ENCODE peak calls at places on chromosome 21, in nine cellular contexts. R is upper lobe of right lung, Z is endothelial cell, U is HFF-Myc, F is tibial nerve, I is heart right ventricle, N is astrocyte of the spinal cord, E is progenitor cell of endocrine pancreas, H is A549. T is an unnamed sample.

GRCh38 chr21:26451014-26451740 is 121.9 kb downstream of the CYYR1 start:
- DNase-seq in R (no peak), Z (no peak), U (no peak), F (no peak), I (no peak), N (no peak), E (no peak), H (no peak), T (no peak)

GRCh38 chr21:39911286-39911685 is 44.0 kb downstream of the PCP4 start:
- DNase-seq in R (no peak), Z (no peak), U (no peak), F (no peak), I (no peak), N (no peak), E (no peak), H (peak), T (no peak)

GRCh38 chr21:20591294-20591693 is 406.9 kb upstream of the NCAM2 start:
- DNase-seq in R (no peak), Z (no peak), U (no peak), F (no peak), I (no peak), N (peak), E (no peak), H (no peak), T (no peak)

GRCh38 chr21:41932191-41932575 is 21.6 kb downstream of the C2CD2 start:
- DNase-seq in R (no peak), Z (no peak), U (peak), F (no peak), I (no peak), N (peak), E (no peak), H (no peak), T (no peak)

GRCh38 chr21:41892726-41893125 is 13.6 kb upstream of the PRDM15 start:
- DNase-seq in R (no peak), Z (no peak), U (no peak), F (no peak), I (no peak), N (no peak), E (no peak), H (no peak), T (no peak)

GRCh38 chr21:41817228-41817627 is 50.4 kb upstream of the RIPK4 start:
- DNase-seq in R (peak), Z (peak), U (peak), F (no peak), I (no peak), N (peak), E (peak), H (peak), T (peak)

GRCh38 chr21:15669247-15669646 is 60.5 kb upstream of the USP25 start:
- DNase-seq in R (no peak), Z (no peak), U (no peak), F (no peak), I (no peak), N (peak), E (no peak), H (no peak), T (no peak)

GRCh38 chr21:14271053-14271452 is 55.1 kb downstream of the RBM11 start:
- DNase-seq in R (no peak), Z (no peak), U (no peak), F (no peak), I (no peak), N (no peak), E (no peak), H (no peak), T (no peak)

GRCh38 chr21:46325073-46325912 is 1.3 kb downstream of the PCNT start:
- DNase-seq in R (peak), Z (peak), U (no peak), F (no peak), I (peak), N (peak), E (peak), H (peak), T (peak)

GRCh38 chr21:46324390-46325072 is 575 bp downstream of the PCNT start:
- DNase-seq in R (peak), Z (peak), U (no peak), F (peak), I (peak), N (peak), E (peak), H (peak), T (peak)

GRCh38 chr21:46328151-46328550 is 4.2 kb downstream of the PCNT start:
- DNase-seq in R (no peak), Z (no peak), U (no peak), F (no peak), I (no peak), N (no peak), E (no peak), H (no peak), T (no peak)

GRCh38 chr21:46327711-46328110 is 3.8 kb downstream of the PCNT start:
- DNase-seq in R (no peak), Z (no peak), U (no peak), F (no peak), I (no peak), N (no peak), E (no peak), H (no peak), T (no peak)

DNA sequence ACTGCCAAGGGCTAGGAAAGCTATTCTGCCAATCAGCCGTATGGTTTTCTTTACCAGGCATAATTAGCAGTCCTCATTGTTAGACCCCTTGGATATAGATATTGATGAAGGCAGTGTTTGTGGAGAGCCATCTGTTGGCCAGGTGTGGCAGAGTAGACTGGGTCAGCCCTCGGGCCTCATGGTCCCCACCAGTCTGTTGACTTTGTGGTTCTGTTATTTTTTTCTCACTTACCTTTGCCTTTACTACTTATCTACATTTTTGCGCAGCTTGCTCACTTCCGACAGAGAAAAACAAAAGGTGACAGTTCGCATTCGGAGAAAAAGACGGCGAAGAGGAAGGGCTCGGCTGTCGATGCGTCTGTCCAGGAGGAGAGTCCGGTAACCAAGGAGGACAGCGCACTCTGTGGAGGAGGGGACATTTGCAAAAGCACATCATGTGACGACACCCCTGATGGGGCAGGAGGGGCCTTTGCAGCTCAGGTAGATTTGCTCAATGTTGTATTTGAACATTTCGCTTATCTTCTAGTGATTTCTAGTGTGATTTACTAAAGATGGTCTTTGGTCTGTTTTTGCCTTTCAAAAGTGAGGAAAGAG is 2.3 kb downstream of the PCNT start:
- DNase-seq in R (no peak), Z (no peak), U (no peak), F (no peak), I (no peak), N (no peak), E (no peak), H (no peak), T (no peak)
- TF ChIP-seq CTCF in R (no peak), Z (no peak), U (no peak), F (no peak), I (no peak), N (no peak), E (no peak), H (no peak), T (no peak)

DNA sequence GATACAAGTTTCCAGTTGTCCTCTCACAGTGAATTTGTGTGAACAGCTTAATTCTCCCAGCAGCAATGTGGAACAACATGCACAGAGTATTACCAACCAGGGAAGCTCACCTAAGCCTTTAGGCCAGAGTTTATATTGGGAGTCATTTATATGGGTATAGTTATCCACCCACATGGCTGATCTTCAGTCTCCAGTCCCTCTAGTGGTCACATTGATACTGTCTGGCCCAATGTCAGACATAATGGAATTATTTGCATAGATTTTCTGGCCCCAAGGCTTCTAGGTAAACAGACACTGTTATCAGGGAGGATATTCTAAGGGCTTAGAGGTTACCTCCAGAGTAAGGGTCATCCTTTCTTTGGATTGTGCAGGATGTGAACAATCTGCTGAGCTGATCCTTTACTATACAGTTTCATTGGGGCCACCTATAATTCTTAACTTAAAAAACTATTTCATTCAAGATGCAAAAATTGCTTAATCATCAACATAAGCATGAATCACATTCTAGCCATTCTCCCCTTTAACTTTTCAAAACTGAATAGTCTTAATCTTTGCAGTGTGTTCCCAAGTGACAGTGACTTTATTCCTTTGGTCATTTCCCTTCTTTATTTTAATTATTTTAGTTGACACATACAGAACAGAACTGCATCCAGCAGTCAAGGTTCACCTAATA is 210.9 kb downstream of the LTN1 start:
- DNase-seq in R (no peak), Z (peak), U (no peak), F (no peak), I (no peak), N (no peak), E (no peak), H (no peak), T (no peak)
- TF ChIP-seq CTCF in R (peak), Z (peak), U (peak), F (no peak), I (peak), N (peak), E (peak), H (no peak), T (peak)

GRCh38 chr21:34852438-34852837 is 183.6 kb downstream of the CLIC6 start:
- DNase-seq in R (no peak), Z (no peak), U (no peak), F (no peak), I (no peak), N (no peak), E (no peak), H (no peak), T (no peak)
- TF ChIP-seq CTCF in R (no peak), Z (no peak), U (no peak), F (no peak), I (no peak), N (no peak), E (no peak), H (no peak), T (no peak)

DNA sequence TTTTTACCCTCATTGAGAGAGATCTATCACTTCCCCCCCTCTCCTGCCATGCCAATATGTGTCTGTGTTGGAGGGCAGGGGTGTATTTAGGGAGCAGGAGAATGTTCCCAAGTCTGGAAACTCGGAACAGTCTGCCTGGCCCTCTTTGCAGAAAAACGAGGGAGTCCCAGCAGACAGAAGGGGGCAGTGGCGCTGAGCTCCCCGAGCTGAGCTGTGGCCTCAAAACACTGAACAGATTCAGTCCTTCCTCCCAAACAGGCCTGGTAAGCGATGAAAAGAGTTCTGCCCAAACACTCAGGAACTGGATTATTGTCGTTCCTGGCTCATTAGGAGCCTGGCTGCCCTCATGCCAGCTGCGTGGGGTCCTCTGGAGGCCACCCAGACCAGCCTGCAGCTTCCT is 981 bp downstream of the CLDN14 start:
- DNase-seq in R (no peak), Z (peak), U (no peak), F (no peak), I (no peak), N (no peak), E (no peak), H (peak), T (peak)
- TF ChIP-seq CTCF in R (no peak), Z (no peak), U (peak), F (no peak), I (no peak), N (peak), E (peak), H (peak), T (no peak)

GRCh38 chr21:18251065-18251464 is 6.4 kb downstream of the CHODL start:
- DNase-seq in R (no peak), Z (no peak), U (no peak), F (no peak), I (no peak), N (no peak), E (no peak), H (no peak), T (no peak)

GRCh38 chr21:18252686-18253085 is 8.1 kb downstream of the CHODL start:
- DNase-seq in R (no peak), Z (no peak), U (no peak), F (no peak), I (no peak), N (no peak), E (no peak), H (no peak), T (no peak)

GRCh38 chr21:18253252-18253651 is 8.6 kb downstream of the CHODL start:
- DNase-seq in R (no peak), Z (no peak), U (no peak), F (no peak), I (no peak), N (peak), E (no peak), H (no peak), T (no peak)

GRCh38 chr21:18248171-18248570 is 3.5 kb downstream of the CHODL start:
- DNase-seq in R (no peak), Z (no peak), U (no peak), F (no peak), I (no peak), N (no peak), E (no peak), H (no peak), T (no peak)

DNA sequence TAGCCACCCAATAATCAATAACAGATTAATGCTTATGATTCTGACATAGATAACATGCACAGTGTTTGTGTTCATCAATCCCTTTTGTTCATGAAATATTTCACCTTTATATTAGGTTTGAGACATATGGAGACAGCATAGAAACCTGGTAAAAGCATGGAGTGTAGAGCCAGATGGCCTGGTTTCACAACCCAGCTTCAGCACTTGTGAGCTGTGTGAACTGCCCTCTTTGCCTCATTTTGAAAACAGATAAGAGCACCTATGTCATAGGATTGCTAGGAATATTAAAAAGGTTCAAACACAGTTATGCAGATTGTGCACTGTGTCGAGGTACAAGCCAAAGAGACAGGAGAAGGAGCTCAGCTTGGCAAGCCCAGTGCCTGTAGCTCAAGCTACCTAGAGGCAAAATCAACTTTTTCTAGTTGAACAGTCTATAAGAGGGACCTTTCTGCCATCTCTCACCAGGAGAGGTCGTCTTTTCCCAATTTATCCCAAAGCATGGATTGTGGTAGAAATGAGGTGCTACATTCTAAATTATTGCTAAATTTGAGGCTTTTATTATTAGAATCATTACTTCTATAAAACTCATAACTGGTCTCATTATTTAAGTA is 5.0 kb downstream of the CHODL start:
- DNase-seq in R (no peak), Z (no peak), U (no peak), F (no peak), I (no peak), N (no peak), E (no peak), H (no peak), T (no peak)
- TF ChIP-seq CTCF in R (no peak), Z (no peak), U (peak), F (no peak), I (no peak), N (no peak), E (peak), H (no peak), T (peak)

DNA sequence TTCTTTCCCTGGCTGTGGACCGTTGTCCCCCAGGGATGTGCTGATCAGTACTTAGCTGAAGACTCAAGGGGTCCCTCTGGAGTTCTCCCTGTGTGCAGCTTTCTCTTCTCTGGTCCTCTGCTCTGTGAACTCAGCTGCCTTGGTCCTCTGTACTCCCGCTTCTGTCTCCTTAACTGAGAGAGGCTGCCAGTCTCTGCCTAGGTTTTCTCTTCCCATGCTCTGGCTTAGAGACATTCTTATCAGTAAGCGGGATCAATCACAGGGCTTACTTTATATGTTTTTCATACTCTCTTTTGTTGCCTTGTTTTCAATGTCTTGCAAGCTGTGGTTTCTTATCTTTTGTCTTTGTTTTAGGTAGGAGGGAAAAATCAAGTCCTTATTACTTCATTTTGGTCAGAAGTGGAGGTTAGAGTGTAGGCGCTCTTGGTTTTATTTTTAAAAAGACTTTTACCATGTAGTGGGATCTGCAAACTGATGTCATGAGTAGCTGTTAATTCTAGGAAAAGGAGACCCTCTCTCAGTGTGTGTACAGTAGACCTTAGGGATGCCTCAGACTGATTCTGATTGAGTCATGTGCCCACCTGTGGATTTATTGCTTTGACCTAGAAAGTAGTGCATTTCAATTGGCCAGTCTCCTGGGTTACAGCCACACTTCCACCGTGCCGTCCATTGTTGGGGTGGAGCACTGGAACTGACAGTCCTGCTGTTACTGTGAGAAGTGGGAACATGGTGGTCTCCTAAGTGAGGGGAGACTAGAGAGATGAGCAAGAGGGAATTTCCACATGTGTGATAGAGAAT is 46.6 kb downstream of the TTC3 start:
- DNase-seq in R (no peak), Z (peak), U (no peak), F (no peak), I (no peak), N (no peak), E (no peak), H (no peak), T (no peak)
- TF ChIP-seq CTCF in R (no peak), Z (no peak), U (no peak), F (no peak), I (no peak), N (peak), E (no peak), H (no peak), T (no peak)

GRCh38 chr21:38329176-38329575 is 72.4 kb downstream of the KCNJ15 start:
- DNase-seq in R (no peak), Z (no peak), U (no peak), F (no peak), I (no peak), N (no peak), E (no peak), H (no peak), T (no peak)

GRCh38 chr21:38337793-38338192 is 81.0 kb downstream of the KCNJ15 start:
- DNase-seq in R (no peak), Z (no peak), U (no peak), F (no peak), I (no peak), N (no peak), E (no peak), H (no peak), T (no peak)

GRCh38 chr21:38334866-38335265 is 78.1 kb downstream of the KCNJ15 start:
- DNase-seq in R (no peak), Z (no peak), U (no peak), F (no peak), I (peak), N (no peak), E (no peak), H (no peak), T (no peak)

GRCh38 chr21:38330671-38331070 is 73.9 kb downstream of the KCNJ15 start:
- DNase-seq in R (no peak), Z (no peak), U (no peak), F (no peak), I (no peak), N (no peak), E (no peak), H (no peak), T (no peak)

DNA sequence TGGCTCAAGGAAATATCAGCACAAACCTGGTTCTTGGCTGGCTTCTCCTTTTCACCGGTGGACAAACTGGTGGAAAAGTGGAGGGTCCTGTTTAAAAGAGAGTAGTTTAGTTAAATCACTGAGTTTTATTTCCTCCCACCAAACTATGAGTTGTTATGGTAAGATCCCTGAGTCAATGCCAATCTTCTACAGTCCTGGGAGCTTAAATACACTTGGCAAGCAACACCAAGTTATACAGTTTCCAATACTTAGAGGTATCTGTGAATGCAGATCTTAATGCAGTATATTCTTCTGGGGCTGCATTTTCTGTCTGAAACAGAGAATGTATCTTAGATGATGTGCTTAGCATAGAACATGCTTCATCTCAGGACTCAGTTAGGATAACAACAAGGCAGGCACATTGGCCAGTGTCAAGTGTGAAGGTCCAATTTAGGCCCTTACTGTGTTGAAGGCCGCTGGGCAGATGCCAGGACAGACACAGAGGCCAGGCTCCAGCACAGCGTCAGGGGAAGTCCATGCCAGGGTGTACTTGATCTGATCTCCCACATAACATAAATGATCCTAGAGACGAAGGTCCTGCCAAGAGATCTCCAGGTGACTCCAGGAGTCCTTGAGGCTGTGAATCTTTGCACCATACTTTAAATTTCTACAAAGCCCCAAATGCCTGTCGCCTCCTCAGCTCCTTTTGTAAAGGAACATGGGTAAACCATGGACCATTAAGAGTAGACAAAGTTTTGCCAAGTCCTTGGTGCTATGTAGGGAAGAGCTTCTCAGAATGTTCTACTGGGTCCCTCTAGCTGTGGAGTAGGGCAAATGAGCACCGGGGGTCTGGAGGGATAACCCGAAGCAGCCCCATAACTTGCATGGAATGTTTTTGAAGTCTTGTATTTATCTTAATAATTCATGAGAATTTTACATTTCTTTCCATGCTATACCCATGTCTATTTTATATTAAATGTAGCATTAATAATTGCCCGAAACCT is 76.8 kb downstream of the KCNJ15 start:
- DNase-seq in R (no peak), Z (no peak), U (no peak), F (no peak), I (peak), N (no peak), E (no peak), H (no peak), T (no peak)
- TF ChIP-seq CTCF in R (peak), Z (no peak), U (peak), F (no peak), I (peak), N (peak), E (peak), H (no peak), T (no peak)

T was measured in neural crest cell.